ENCODE peak calls at places on chromosomes 11 and 22, in five cellular contexts. F is pancreas, N is HS-27A, R is fibroblast of the aortic adventitia, S is AG09319. H is an unnamed sample.

GRCh38 chr11:67418476-67419281 is 3.2 kb downstream of the CARNS1 start:
- DNase-seq in F (no peak), N (no peak), R (no peak), S (no peak), H (no peak)

GRCh38 chr11:133947298-133947905 is 9.4 kb downstream of the IGSF9B start:
- DNase-seq in F (no peak), N (no peak), R (peak), S (no peak), H (no peak)

GRCh38 chr11:27055065-27055682 is 14.6 kb downstream of the BBOX1 start:
- DNase-seq in F (no peak), N (no peak), R (peak), S (no peak), H (no peak)

GRCh38 chr11:75351541-75352416 is at the start of gene ARRB1:
- DNase-seq in F (peak), N (no peak), R (peak), S (no peak), H (no peak)

GRCh38 chr11:11085580-11085979 is 227.7 kb upstream of the ZBED5 start:
- DNase-seq in F (no peak), N (no peak), R (no peak), S (no peak), H (no peak)

GRCh38 chr11:127042445-127042844 is 41.9 kb upstream of the KIRREL3 start:
- DNase-seq in F (no peak), N (no peak), R (no peak), S (no peak), H (no peak)

GRCh38 chr11:40388097-40388818 is 1071.2 kb downstream of the LRRC4C start:
- DNase-seq in F (no peak), N (no peak), R (peak), S (peak), H (no peak)

GRCh38 chr11:123299721-123300120 is 104.7 kb upstream of the CLMP start:
- DNase-seq in F (no peak), N (no peak), R (no peak), S (no peak), H (no peak)

GRCh38 chr11:33320814-33321330 is 63.7 kb downstream of the HIPK3 start:
- DNase-seq in F (no peak), N (no peak), R (peak), S (no peak), H (no peak)

GRCh38 chr11:76512851-76513653 is 68.2 kb downstream of the EMSY start:
- DNase-seq in F (no peak), N (no peak), R (peak), S (peak), H (peak)

GRCh38 chr22:29292379-29292778 is 14.1 kb upstream of the GAS2L1 start:
- DNase-seq in F (no peak), N (no peak), R (no peak), S (no peak), H (no peak)

GRCh38 chr11:2762451-2762850 is 62.7 kb upstream of the KCNQ1OT1 start:
- DNase-seq in F (no peak), N (no peak), R (no peak), S (no peak), H (no peak)

GRCh38 chr11:23865341-23865975 is 631.4 kb upstream of the LUZP2 start:
- DNase-seq in F (no peak), N (no peak), R (no peak), S (no peak), H (no peak)

GRCh38 chr11:76148207-76148606 is 58.1 kb downstream of the WNT11 start:
- DNase-seq in F (no peak), N (no peak), R (no peak), S (no peak), H (no peak)

GRCh38 chr11:104159356-104159755 is 4.6 kb downstream of the PDGFD start:
- DNase-seq in F (no peak), N (no peak), R (no peak), S (no peak), H (no peak)

GRCh38 chr22:50039669-50040458 is 18.2 kb downstream of the TTLL8 start:
- DNase-seq in F (no peak), N (no peak), R (no peak), S (no peak), H (no peak)

GRCh38 chr22:17143826-17144225 is 15.3 kb downstream of the HDHD5 start:
- DNase-seq in F (no peak), N (no peak), R (no peak), S (no peak), H (no peak)

GRCh38 chr11:122367809-122368231 is 251.8 kb upstream of the BLID start:
- DNase-seq in F (peak), N (no peak), R (peak), S (peak), H (no peak)

GRCh38 chr22:20656902-20657836 is 116.7 kb upstream of the SERPIND1 start:
- DNase-seq in F (no peak), N (no peak), R (peak), S (no peak), H (peak)

GRCh38 chr11:118000850-118001228 is 14.6 kb downstream of the IL10RA start:
- DNase-seq in F (no peak), N (no peak), R (no peak), S (no peak), H (no peak)

GRCh38 chr11:105799263-105799662 is 189.4 kb downstream of the GRIA4 start:
- DNase-seq in F (no peak), N (no peak), R (no peak), S (no peak), H (no peak)

GRCh38 chr22:44166448-44166847 is 14.3 kb upstream of the PARVG start:
- DNase-seq in F (no peak), N (no peak), R (no peak), S (no peak), H (no peak)

GRCh38 chr11:12914401-12914912 is 94.7 kb upstream of the RASSF10 start:
- DNase-seq in F (peak), N (no peak), R (no peak), S (peak), H (peak)

GRCh38 chr11:44150395-44150794 is 54.9 kb downstream of the EXT2 start:
- DNase-seq in F (no peak), N (no peak), R (no peak), S (no peak), H (no peak)

GRCh38 chr11:134244593-134244992 is 8.6 kb downstream of the THYN1 start:
- DNase-seq in F (no peak), N (no peak), R (no peak), S (no peak), H (peak)

GRCh38 chr11:3824714-3825472 is 15.9 kb downstream of the RHOG start:
- DNase-seq in F (peak), N (no peak), R (peak), S (no peak), H (peak)

GRCh38 chr22:41848468-41848867 is 15.6 kb downstream of the SREBF2 start:
- DNase-seq in F (no peak), N (no peak), R (peak), S (no peak), H (no peak)

GRCh38 chr11:100684101-100685065 is 2.7 kb upstream of the ARHGAP42 start:
- DNase-seq in F (no peak), N (no peak), R (no peak), S (no peak), H (no peak)

GRCh38 chr11:119470316-119471266 is 47.6 kb upstream of the THY1 start:
- DNase-seq in F (no peak), N (peak), R (peak), S (peak), H (no peak)

GRCh38 chr11:827146-827860 is 416 bp upstream of the CRACR2B start:
- DNase-seq in F (peak), N (no peak), R (no peak), S (no peak), H (peak)

GRCh38 chr11:90288207-90288821 is 65.5 kb upstream of the CHORDC1 start:
- DNase-seq in F (no peak), N (no peak), R (peak), S (no peak), H (peak)

GRCh38 chr22:24685804-24686203 is 82.8 kb downstream of the GGT1 start:
- DNase-seq in F (no peak), N (no peak), R (no peak), S (no peak), H (no peak)

H was measured in OCI-LY7.